ENCODE peak calls at places on chromosomes 11 and 22, in five cellular contexts. N, U, H, I and K are unnamed samples.

GRCh38 chr11:71499546-71499945 is 27.5 kb upstream of the KRTAP5-7 start:
- DNase-seq in N (no peak), U (no peak), H (peak; percentile 7), I (no peak), K (peak; percentile 22)

GRCh38 chr11:12845739-12846358 is 163.3 kb upstream of the RASSF10 start:
- DNase-seq in N (no peak), U (peak; percentile 98), H (no peak), I (no peak), K (peak; percentile 55)

GRCh38 chr11:65433657-65434056 is 11.1 kb downstream of the NEAT1 start:
- DNase-seq in N (no peak), U (no peak), H (no peak), I (no peak), K (no peak)

GRCh38 chr11:122642971-122643370 is 12.6 kb upstream of the UBASH3B start:
- DNase-seq in N (no peak), U (no peak), H (no peak), I (no peak), K (no peak)

GRCh38 chr11:110761994-110762393 is 49.8 kb upstream of the ARHGAP20 start:
- DNase-seq in N (no peak), U (no peak), H (no peak), I (no peak), K (no peak)

GRCh38 chr11:96229354-96229973 is 113.5 kb downstream of the MAML2 start:
- DNase-seq in N (no peak), U (no peak), H (no peak), I (no peak), K (no peak)

GRCh38 chr22:42343551-42344081 is 73.2 kb upstream of the TCF20 start:
- DNase-seq in N (no peak), U (no peak), H (no peak), I (no peak), K (no peak)

GRCh38 chr22:23036684-23037428 is 33.5 kb upstream of the GNAZ start:
- DNase-seq in N (peak; percentile 66), U (peak; percentile 70), H (no peak), I (no peak), K (no peak)

GRCh38 chr11:69218271-69218682 is 62.5 kb downstream of the SMIM38 start:
- DNase-seq in N (no peak), U (no peak), H (no peak), I (no peak), K (no peak)

GRCh38 chr22:20422271-20422958 is 15.2 kb downstream of the SCARF2 start:
- DNase-seq in N (no peak), U (no peak), H (peak; percentile 18), I (no peak), K (no peak)

GRCh38 chr11:10592331-10592730 is 23.9 kb upstream of the LYVE1 start:
- DNase-seq in N (no peak), U (no peak), H (no peak), I (no peak), K (no peak)
- TF ChIP-seq POLR2AphosphoS5 in N (no peak), U (no peak), H (no peak), I (no peak), K (no peak)

GRCh38 chr11:861105-861479 is 18.4 kb downstream of the TSPAN4 start:
- DNase-seq in N (no peak), U (no peak), H (no peak), I (no peak), K (no peak)

GRCh38 chr11:863389-864117 is 20.9 kb downstream of the TSPAN4 start:
- DNase-seq in N (no peak), U (no peak), H (no peak), I (no peak), K (no peak)

GRCh38 chr11:860238-861104 is 17.8 kb downstream of the TSPAN4 start:
- DNase-seq in N (no peak), U (no peak), H (no peak), I (no peak), K (no peak)

GRCh38 chr11:862704-863388 is 20.2 kb downstream of the TSPAN4 start:
- DNase-seq in N (no peak), U (no peak), H (no peak), I (no peak), K (no peak)

DNA sequence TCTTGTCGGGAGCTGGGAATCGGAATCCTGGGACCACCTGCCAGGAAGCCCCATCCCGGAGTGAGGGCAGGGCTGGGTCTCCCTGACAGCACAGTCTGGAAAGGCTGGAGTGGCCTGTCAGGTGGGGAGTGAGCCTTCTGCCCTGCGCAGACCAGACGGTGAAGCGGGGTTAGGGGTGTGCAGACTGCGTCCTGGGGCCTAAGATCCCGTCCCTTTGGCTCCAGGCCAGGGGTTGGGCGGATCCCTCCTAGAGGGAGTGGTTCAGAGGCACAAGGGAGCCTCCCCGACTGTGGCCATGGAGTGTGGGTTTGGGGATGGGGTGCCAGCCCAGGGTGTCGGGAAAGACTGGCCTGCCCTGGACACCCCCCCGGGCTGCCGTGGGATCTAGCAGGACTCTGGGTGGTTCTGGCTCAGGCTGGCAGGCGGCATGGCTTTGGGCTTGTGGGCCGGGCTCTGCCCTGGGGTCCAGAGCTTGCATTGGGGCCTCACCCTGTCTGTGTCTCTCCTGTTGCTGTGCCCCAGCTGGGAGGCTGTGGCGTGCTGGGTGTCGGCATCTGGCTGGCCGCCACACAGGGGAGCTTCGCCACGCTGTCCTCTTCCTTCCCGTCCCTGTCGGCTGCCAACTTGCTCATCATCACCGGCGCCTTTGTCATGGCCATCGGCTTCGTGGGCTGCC is 19.5 kb downstream of the TSPAN4 start:
- DNase-seq in N (no peak), U (no peak), H (no peak), I (no peak), K (peak; percentile 58)
- H3K4me1 ChIP-seq in N (peaks cover 31% of the 10 kb centered on the region), U (no peaks in the 10 kb centered on the region), H (peaks cover 70% of the 10 kb centered on the region), I (peaks cover 76% of the 10 kb centered on the region), K (peaks cover 29% of the 10 kb centered on the region)

DNA sequence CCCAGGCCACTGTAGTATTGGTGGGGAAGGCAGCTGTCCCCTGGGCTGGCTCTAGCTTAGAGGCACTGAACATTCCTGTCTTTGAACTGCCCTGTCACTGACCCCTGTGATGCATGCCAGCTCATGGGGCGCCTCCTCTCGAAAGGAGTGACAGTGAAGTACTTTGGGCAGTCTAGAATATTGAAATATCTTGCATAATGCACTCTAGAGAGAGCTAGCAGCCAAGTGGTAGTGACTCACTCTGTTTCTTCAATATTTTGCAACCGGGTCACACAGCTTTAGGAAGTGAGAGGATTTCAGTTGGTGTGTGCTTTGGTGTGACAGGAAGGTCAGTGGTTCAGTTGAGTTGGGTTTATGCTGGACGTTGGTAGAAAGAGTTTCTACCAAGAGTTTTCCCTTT is 35.5 kb upstream of the ST14 start:
- DNase-seq in N (no peak), U (peak; percentile 97), H (peak; percentile 90), I (peak; percentile 85), K (peak; percentile 44)
- TF ChIP-seq POLR2AphosphoS5 in N (peak; percentile 68), U (no peak), H (peak; percentile 86), I (no peak), K (peak; percentile 78)

DNA sequence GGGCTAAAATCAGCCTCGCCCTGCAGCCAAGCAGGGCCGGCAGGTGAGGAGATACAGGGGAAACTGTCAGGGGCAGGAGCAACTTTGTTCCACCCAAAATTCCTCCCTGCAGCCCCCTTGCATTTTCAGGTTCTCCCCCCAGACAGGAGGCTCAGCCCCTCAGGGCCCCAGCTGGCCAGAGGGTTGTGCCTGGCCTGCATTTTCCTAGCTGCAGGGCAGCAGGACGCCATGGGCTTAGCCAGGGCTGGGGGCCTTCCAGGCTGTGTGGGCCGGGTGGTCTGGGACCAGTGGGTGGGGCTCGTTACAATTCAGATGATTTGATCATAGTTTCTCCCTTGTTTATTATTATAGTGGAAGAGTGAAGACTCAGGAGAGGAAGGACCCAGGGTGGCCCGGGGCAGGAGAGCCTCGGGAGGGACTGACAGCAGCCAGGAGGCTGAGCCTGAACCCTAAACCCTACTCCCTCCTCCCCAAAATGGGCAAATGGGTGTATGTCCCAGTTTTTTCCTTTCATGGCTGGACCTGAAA is 40.1 kb downstream of the AHNAK start:
- DNase-seq in N (no peak), U (no peak), H (no peak), I (no peak), K (no peak)
- H3K4me1 ChIP-seq in N (peaks cover 92% of the 10 kb centered on the region), U (peaks cover 88% of the 10 kb centered on the region), H (peaks cover 76% of the 10 kb centered on the region), I (peaks cover 91% of the 10 kb centered on the region), K (peaks cover 52% of the 10 kb centered on the region)

GRCh38 chr11:19027829-19028595 is 32.5 kb downstream of the MRGPRX2 start:
- DNase-seq in N (no peak), U (peak; percentile 29), H (no peak), I (peak; percentile 59), K (no peak)
- TF ChIP-seq POLR2AphosphoS5 in N (no peak), U (no peak), H (no peak), I (no peak), K (no peak)

DNA sequence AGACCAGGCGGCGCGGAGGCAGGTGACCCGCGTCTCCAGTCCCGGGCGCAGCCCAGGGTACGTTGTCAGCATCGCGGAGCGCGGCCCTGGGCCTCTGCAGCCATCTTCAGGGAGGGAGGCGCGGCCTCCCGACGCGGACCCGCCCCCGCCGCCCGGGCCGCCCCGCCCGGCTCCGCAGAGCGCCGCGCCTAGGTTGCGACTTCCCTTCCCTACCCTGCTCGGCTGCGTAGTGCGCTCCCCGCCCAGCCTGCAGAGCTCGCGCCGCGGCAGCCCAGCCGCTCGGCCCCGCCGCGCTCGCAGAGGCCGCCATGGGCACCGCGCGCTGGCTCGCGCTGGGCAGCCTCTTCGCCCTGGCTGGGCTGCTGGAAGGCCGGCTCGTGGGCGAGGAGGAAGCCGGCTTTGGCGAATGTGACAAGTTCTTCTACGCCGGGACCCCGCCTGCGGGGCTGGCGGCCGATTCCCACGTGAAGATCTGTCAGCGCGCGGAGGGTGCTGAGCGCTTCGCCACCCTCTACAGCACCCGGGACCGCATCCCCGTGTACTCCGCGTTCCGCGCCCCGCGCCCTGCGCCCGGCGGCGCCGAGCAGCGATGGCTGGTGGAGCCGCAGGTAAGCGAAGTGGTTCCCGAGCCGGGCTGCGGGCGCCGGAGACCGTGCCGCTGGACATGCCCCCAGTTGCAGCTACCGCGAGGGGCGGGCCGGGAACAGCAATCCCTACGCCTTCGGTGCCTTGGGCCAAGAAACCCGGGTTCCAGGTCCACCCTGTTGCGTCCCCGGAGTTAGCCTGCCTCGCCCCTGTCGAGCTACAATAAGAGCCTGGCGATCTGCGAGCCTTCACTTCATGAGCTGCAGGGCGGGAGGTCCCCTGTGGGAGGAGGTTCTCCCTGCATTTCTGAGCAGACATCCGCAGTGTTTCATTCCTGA is at the start of gene ENDOD1:
- DNase-seq in N (peak; percentile 90), U (peak; percentile 57), H (peak; percentile 98), I (no peak), K (peak; percentile 85)
- H3K4me1 ChIP-seq in N (peaks cover 37% of the 10 kb centered on the region), U (peaks cover 44% of the 10 kb centered on the region), H (peaks cover 60% of the 10 kb centered on the region), I (peaks cover 22% of the 10 kb centered on the region), K (peaks cover 20% of the 10 kb centered on the region)

GRCh38 chr11:3359092-3359824 is 19.7 kb downstream of the ZNF195 start:
- DNase-seq in N (no peak), U (no peak), H (no peak), I (no peak), K (no peak)
- TF ChIP-seq POLR2AphosphoS5 in N (no peak), U (no peak), H (no peak), I (peak; percentile 61), K (no peak)